ENCODE peak calls at places on chromosomes 1 and 21, in five cellular contexts. E is GM23248, F is mesenchymal stem cell, V is cardiac muscle cell, J is kidney. Y is an unnamed sample. For H3K36me3, the result is how much of the 10 kb centered on the place peaks cover.

GRCh38 chr1:221487781-221488520 is 253.9 kb downstream of the DUSP10 start:
- DNase-seq in E (peak), F (peak), V (peak), J (no peak), Y (no peak)

GRCh38 chr1:73162576-73162975 is 880.2 kb upstream of the NEGR1 start:
- DNase-seq in E (no peak), F (no peak), V (no peak), J (no peak), Y (no peak)

GRCh38 chr21:26116456-26117011 is 54.0 kb downstream of the APP start:
- DNase-seq in E (peak), F (no peak), V (peak), J (no peak), Y (no peak)

GRCh38 chr1:184152502-184152901 is 101.0 kb downstream of the TSEN15 start:
- DNase-seq in E (peak), F (peak), V (peak), J (no peak), Y (peak)

GRCh38 chr1:8427493-8427892 is 109.6 kb downstream of the SLC45A1 start:
- DNase-seq in E (no peak), F (peak), V (no peak), J (no peak), Y (no peak)

GRCh38 chr1:31572323-31573104 is 3.8 kb upstream of the TINAGL1 start:
- DNase-seq in E (peak), F (peak), V (peak), J (peak), Y (no peak)

GRCh38 chr1:54402896-54403295 is 3.3 kb downstream of the SSBP3 start:
- DNase-seq in E (peak), F (peak), V (no peak), J (no peak), Y (no peak)

GRCh38 chr21:31781737-31782136 is 49.8 kb upstream of the SCAF4 start:
- DNase-seq in E (peak), F (peak), V (peak), J (no peak), Y (peak)

GRCh38 chr1:38941527-38942019 is at the start of gene RHBDL2:
- DNase-seq in E (peak), F (no peak), V (peak), J (peak), Y (peak)

GRCh38 chr1:200900877-200901276 is 6.2 kb downstream of the INAVA start:
- DNase-seq in E (no peak), F (no peak), V (no peak), J (peak), Y (no peak)

GRCh38 chr1:37472994-37473393 is 1.4 kb upstream of the ZC3H12A start:
- DNase-seq in E (no peak), F (no peak), V (no peak), J (no peak), Y (no peak)

GRCh38 chr1:225519166-225519863 is 91.5 kb upstream of the LBR start:
- DNase-seq in E (no peak), F (no peak), V (peak), J (no peak), Y (peak)

GRCh38 chr1:17873007-17873675 is 118.0 kb downstream of the ACTL8 start:
- DNase-seq in E (no peak), F (no peak), V (no peak), J (peak), Y (peak)

GRCh38 chr1:221098462-221099406 is 219.5 kb downstream of the HLX start:
- DNase-seq in E (peak), F (peak), V (peak), J (no peak), Y (no peak)

GRCh38 chr1:8004803-8005573 is 21.1 kb downstream of the ERRFI1 start:
- DNase-seq in E (peak), F (peak), V (peak), J (peak), Y (peak)

GRCh38 chr21:35045539-35046222 is 3.4 kb downstream of the RUNX1 start:
- DNase-seq in E (no peak), F (no peak), V (no peak), J (no peak), Y (no peak)

GRCh38 chr1:208177656-208178055 is 66.5 kb downstream of the PLXNA2 start:
- DNase-seq in E (peak), F (no peak), V (no peak), J (no peak), Y (no peak)

GRCh38 chr1:30822966-30823581 is 65.5 kb upstream of the LAPTM5 start:
- DNase-seq in E (peak), F (peak), V (peak), J (no peak), Y (no peak)

GRCh38 chr1:229015791-229016190 is 255.1 kb upstream of the RAB4A start:
- DNase-seq in E (no peak), F (no peak), V (peak), J (no peak), Y (no peak)

GRCh38 chr1:114755006-114755936 is 2.5 kb downstream of the CSDE1 start:
- DNase-seq in E (peak), F (peak), V (no peak), J (no peak), Y (no peak)

GRCh38 chr1:150753416-150753815 is 12.2 kb downstream of the CTSS start:
- DNase-seq in E (no peak), F (no peak), V (no peak), J (no peak), Y (no peak)

GRCh38 chr1:244957525-244957924 is 93.2 kb upstream of the HNRNPU start:
- DNase-seq in E (no peak), F (no peak), V (no peak), J (no peak), Y (no peak)

GRCh38 chr1:150971583-150972416 is 2.8 kb downstream of the CERS2 start:
- DNase-seq in E (peak), F (peak), V (no peak), J (no peak), Y (no peak)

GRCh38 chr1:98962156-98962555 is 42.5 kb downstream of the PLPPR5 start:
- DNase-seq in E (peak), F (peak), V (peak), J (no peak), Y (no peak)

GRCh38 chr1:58524353-58524945 is 22.1 kb downstream of the OMA1 start:
- DNase-seq in E (peak), F (peak), V (peak), J (no peak), Y (no peak)

GRCh38 chr1:176056312-176056711 is 150.8 kb downstream of the COP1 start:
- DNase-seq in E (no peak), F (no peak), V (no peak), J (no peak), Y (no peak)

GRCh38 chr1:220879090-220879508 is at the start of gene HLX:
- DNase-seq in E (peak), F (peak), V (peak), J (peak), Y (peak)

DNA sequence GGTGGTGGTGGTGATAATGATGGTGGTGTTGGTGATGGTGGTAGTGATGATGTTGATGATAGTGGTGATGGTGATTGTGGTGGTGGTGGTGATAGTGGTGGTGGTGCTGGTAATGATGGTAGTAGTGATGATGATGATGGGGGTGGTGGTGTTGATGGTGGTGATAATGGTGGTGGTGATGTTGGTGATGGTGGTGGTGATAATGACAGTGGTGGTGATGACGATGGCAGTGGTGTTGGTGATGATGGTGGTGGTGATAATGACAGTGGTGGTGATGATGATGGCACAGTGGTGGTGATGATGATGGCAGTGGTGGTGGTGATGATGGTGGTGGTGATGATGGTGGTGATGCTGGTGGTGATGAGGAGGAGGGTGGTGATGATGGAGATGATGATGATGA is 7.0 kb upstream of the AJAP1 start:
- DNase-seq in E (no peak), F (no peak), V (no peak), J (no peak), Y (no peak)
- H3K36me3 ChIP-seq in E (under half), F (under half), V (under half), J (under half), Y (under half)

GRCh38 chr1:202892501-202892900 is 3.6 kb upstream of the RABIF start:
- DNase-seq in E (no peak), F (no peak), V (no peak), J (no peak), Y (no peak)
- H3K36me3 ChIP-seq in E (under half), F (half or more), V (under half), J (under half), Y (half or more)

DNA sequence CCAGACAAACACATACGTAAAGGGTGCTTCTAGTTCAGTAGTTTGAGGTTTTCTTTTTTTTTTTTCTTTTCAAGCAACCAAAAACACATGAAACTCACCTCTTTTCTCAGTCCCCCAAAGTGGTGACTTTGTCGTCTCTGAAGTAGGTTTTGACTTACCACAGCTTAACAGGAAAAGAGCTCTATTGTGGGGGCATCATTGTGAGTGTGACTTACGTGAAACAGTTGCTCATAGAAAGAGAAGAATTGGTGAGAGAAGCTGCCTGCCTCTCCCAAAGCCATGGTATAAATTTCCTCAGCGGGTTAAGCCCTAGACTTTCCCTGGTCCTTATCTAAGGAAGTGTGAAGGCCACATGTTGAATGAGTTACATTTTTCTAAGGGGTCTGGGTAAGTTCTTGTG is 11.9 kb downstream of the FASLG start:
- DNase-seq in E (no peak), F (no peak), V (no peak), J (no peak), Y (no peak)
- H3K36me3 ChIP-seq in E (under half), F (under half), V (under half), J (under half), Y (under half)

DNA sequence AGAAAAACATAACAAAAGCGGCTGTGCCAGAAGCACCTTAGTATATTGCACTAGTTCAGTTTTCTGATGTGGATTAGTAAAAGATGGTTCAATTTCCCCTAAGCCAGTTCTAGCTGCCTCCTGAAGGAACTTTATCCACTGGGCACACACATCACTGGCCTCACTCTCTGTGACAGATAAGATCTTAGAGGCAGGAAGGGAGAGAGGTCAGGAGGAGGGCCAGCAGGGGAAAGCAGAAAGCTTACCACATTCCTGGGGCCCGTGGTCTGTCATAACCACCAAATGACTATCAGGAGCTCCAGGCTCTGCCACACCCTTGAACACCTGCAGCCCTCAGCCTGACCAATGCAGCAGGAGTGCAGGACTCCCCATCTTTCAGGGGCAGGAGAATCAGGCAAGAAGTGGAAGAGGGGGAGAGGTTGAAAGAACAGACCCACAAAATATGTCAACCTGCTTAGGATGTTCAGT is 37.8 kb downstream of the LRRC71 start:
- DNase-seq in E (no peak), F (no peak), V (no peak), J (no peak), Y (no peak)
- H3K36me3 ChIP-seq in E (under half), F (half or more), V (under half), J (half or more), Y (half or more)